ENCODE peak calls at places on chromosome 1, in nine cellular contexts. L is lower lobe of right lung, N is spleen, R is right atrium auricular region, U is Panc1, A is foreskin fibroblast, E is heart left ventricle, Q is IMR-90, P is ovary. K is an unnamed sample.

GRCh38 chr1:10489291-10490055 is 14.7 kb downstream of the PEX14 start:
- DNase-seq in L (no peak), N (no peak), R (no peak), U (no peak), A (no peak), E (no peak), Q (no peak), P (no peak), K (no peak)

GRCh38 chr1:76577818-76578185 is 289.5 kb upstream of the ST6GALNAC5 start:
- DNase-seq in L (no peak), N (no peak), R (no peak), U (no peak), A (no peak), E (no peak), Q (no peak), P (no peak), K (no peak)

GRCh38 chr1:241357366-241358305 is 631 bp upstream of the RGS7 start:
- DNase-seq in L (no peak), N (no peak), R (no peak), U (no peak), A (peak; percentile 53), E (no peak), Q (no peak), P (no peak), K (no peak)

GRCh38 chr1:234924450-234925355 is 203.9 kb downstream of the TOMM20 start:
- DNase-seq in L (no peak), N (no peak), R (no peak), U (no peak), A (no peak), E (no peak), Q (no peak), P (no peak), K (no peak)

GRCh38 chr1:16980473-16981268 is at the start of gene MFAP2:
- DNase-seq in L (no peak), N (no peak), R (no peak), U (no peak), A (peak; percentile 82), E (no peak), Q (no peak), P (peak; percentile 66), K (no peak)

GRCh38 chr1:171222961-171223360 is 25.3 kb upstream of the FMO1 start:
- DNase-seq in L (no peak), N (no peak), R (no peak), U (no peak), A (peak; percentile 54), E (peak; percentile 43), Q (no peak), P (no peak), K (no peak)

GRCh38 chr1:85936470-85936869 is 220.1 kb downstream of the COL24A1 start:
- DNase-seq in L (no peak), N (no peak), R (no peak), U (no peak), A (no peak), E (no peak), Q (no peak), P (no peak), K (no peak)

GRCh38 chr1:50275564-50275963 is 147.7 kb downstream of the DMRTA2 start:
- DNase-seq in L (no peak), N (no peak), R (no peak), U (no peak), A (no peak), E (no peak), Q (no peak), P (no peak), K (no peak)

GRCh38 chr1:35619237-35620121 is 21.8 kb downstream of the PSMB2 start:
- DNase-seq in L (no peak), N (no peak), R (no peak), U (no peak), A (no peak), E (no peak), Q (no peak), P (no peak), K (no peak)

GRCh38 chr1:32906652-32907051 is 5.5 kb upstream of the TMEM54 start:
- DNase-seq in L (no peak), N (no peak), R (no peak), U (no peak), A (no peak), E (no peak), Q (no peak), P (no peak), K (no peak)

GRCh38 chr1:32915766-32916455 is 14.7 kb upstream of the TMEM54 start:
- DNase-seq in L (no peak), N (no peak), R (no peak), U (no peak), A (no peak), E (no peak), Q (peak; percentile 22), P (no peak), K (no peak)

GRCh38 chr1:32904797-32905196 is 3.6 kb upstream of the TMEM54 start:
- DNase-seq in L (no peak), N (no peak), R (no peak), U (no peak), A (no peak), E (no peak), Q (no peak), P (no peak), K (no peak)

GRCh38 chr1:32907435-32907834 is 6.2 kb upstream of the TMEM54 start:
- DNase-seq in L (no peak), N (no peak), R (no peak), U (no peak), A (peak; percentile 67), E (no peak), Q (peak; percentile 48), P (no peak), K (peak; percentile 11)

DNA sequence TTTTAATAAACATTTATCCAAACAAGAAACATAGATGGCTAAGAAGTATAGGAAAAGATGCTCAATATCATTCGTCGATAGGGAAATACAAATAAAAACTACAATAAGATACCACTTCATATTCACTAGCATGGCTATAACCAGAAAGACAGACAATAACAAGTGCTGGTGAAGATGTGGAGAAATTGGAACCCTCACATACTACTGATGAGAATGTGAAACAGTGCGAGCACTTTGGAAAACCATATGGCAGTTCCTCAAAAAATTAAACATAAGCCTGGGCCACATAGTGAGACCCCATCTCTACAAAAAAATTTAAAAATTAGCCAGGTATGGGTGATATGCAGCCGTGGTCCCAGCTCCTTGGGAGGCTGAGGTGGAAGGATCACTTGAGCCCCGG is 9.1 kb upstream of the TMEM54 start:
- DNase-seq in L (no peak), N (no peak), R (no peak), U (no peak), A (no peak), E (no peak), Q (no peak), P (no peak), K (no peak)
- H3K4me3 ChIP-seq in L (no peak overlapping the region), N (no peak overlapping the region), R (no peak overlapping the region), U (no peak overlapping the region), A (no peak overlapping the region), E (no peak overlapping the region), Q (no peak overlapping the region), P (no peak overlapping the region), K (no peak overlapping the region)

DNA sequence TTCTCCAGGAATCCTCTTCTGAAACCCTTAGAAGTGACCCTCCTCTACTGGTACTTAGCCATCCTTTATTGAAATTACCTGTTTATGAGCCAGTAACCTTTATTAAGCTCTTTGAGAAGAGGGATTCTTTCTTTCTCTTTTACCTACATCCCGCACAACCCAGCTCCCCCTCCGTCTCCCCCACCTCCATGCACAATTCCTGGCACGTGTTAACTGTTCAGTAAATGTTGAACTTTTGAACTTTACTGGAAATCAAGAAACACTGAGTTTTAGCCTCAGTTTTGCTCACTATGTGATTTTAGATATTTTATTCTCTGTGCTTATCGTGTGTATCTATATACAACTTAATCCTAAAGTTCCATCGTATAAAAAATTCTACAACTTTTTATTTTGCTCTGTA is 1.8 kb downstream of the TMED5 start:
- DNase-seq in L (no peak), N (no peak), R (no peak), U (no peak), A (peak; percentile 18), E (no peak), Q (peak; percentile 17), P (peak; percentile 24), K (no peak)
- H3K4me3 ChIP-seq in L (peak overlapping the region; percentile 77), N (peak overlapping the region; percentile 83), R (peak overlapping the region; percentile 79), U (peak overlapping the region; percentile 58), A (peak overlapping the region; percentile 98), E (peak overlapping the region; percentile 73), Q (peak overlapping the region; percentile 53), P (peak overlapping the region; percentile 91), K (peak overlapping the region; percentile 96)

GRCh38 chr1:14841456-14841855 is 243.0 kb downstream of the KAZN start:
- DNase-seq in L (no peak), N (no peak), R (no peak), U (no peak), A (no peak), E (no peak), Q (peak; percentile 6), P (no peak), K (no peak)
- H3K4me3 ChIP-seq in L (no peak overlapping the region), N (no peak overlapping the region), R (no peak overlapping the region), U (no peak overlapping the region), A (no peak overlapping the region), E (no peak overlapping the region), Q (no peak overlapping the region), P (no peak overlapping the region), K (no peak overlapping the region)

GRCh38 chr1:228085287-228085926 is 2.9 kb downstream of the ARF1 start:
- DNase-seq in L (peak; percentile 49), N (peak; percentile 66), R (no peak), U (no peak), A (peak; percentile 88), E (no peak), Q (peak; percentile 84), P (no peak), K (peak; percentile 63)
- H3K4me3 ChIP-seq in L (peak overlapping the region; percentile 85), N (no peak overlapping the region), R (no peak overlapping the region), U (peak overlapping the region; percentile 98), A (peak overlapping the region; percentile 99), E (peak overlapping the region; percentile 70), Q (no peak overlapping the region), P (peak overlapping the region; percentile 99), K (peak overlapping the region; percentile 72)

DNA sequence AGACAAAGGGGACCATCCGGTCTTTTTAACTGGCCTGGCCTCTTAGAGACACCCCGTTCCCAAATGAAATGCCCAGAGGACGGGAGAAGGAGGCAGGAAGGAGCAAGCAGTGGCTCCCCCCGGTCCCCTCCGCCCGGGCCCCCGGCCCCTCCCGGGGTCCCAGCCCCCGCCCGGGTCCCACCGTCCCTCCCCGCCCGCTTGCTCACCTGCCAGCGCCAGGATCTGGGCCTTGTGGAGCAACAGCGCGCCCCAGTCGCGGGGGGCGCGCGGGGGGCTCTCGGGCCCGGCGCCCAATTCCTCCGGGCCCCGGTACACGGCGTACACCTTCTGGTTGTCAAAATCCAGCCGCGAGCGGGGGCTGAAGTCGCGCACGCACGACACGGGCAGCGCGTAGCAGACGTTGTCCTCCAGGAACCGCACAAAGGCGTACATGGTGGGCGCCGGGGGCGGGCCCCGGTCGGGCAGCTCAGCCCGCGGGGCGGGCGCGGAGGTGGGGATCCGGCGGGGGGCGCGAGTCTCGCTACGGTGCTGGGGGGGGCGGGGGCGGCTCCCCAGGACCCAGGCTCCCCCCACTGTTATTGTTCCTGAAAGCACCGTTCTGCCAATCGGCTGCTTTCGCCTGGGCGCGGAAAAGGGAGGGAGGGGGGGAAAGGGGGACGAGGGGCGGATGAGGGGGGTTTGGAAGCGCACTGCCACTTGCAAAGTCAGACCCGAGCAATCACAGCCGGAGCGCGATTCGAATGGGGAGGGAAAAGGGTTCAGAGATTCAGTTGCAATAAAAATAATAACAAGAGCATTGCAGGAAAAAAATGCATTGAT is at the start of gene BEND5:
- DNase-seq in L (peak; percentile 61), N (peak; percentile 92), R (no peak), U (no peak), A (peak; percentile 62), E (peak; percentile 67), Q (peak; percentile 23), P (peak; percentile 62), K (no peak)
- H3K4me3 ChIP-seq in L (peak within 1 kb of the TSS; percentile 76), N (peak within 1 kb of the TSS; percentile 48), R (peak within 1 kb of the TSS; percentile 78), U (peak within 1 kb of the TSS; percentile 38), A (peak within 1 kb of the TSS; percentile 68), E (peak within 1 kb of the TSS; percentile 84), Q (peak within 1 kb of the TSS; percentile 49), P (peak within 1 kb of the TSS; percentile 79), K (no peak within 1 kb of the TSS)